ENCODE peak calls at places on chromosomes 16 and 17, in four cellular contexts. G, Z, F and J are unnamed samples.

GRCh38 chr16:2160915-2161551 is 5.5 kb downstream of the TRAF7 start:
- DNase-seq in G (no peak), Z (no peak), F (no peak), J (no peak)

GRCh38 chr17:38922538-38923291 is 2.7 kb upstream of the LASP1NB start:
- DNase-seq in G (no peak), Z (peak), F (peak), J (no peak)

GRCh38 chr17:30992551-30992950 is 21.7 kb downstream of the RNF135 start:
- DNase-seq in G (no peak), Z (no peak), F (no peak), J (no peak)

GRCh38 chr16:28880589-28880915 is 2.3 kb downstream of the ATP2A1 start:
- DNase-seq in G (no peak), Z (no peak), F (no peak), J (no peak)

GRCh38 chr17:73956595-73957465 is 246.6 kb upstream of the RPL38 start:
- DNase-seq in G (peak), Z (peak), F (peak), J (peak)

GRCh38 chr16:48936811-48937210 is 326.8 kb upstream of the N4BP1 start:
- DNase-seq in G (no peak), Z (no peak), F (no peak), J (no peak)

GRCh38 chr17:350706-351435 is 1.7 kb downstream of the RPH3AL start:
- DNase-seq in G (no peak), Z (peak), F (peak), J (no peak)

GRCh38 chr17:2442166-2442565 is 41.3 kb upstream of the MNT start:
- DNase-seq in G (no peak), Z (no peak), F (no peak), J (no peak)

GRCh38 chr17:19727466-19728113 is 11.2 kb upstream of the SLC47A2 start:
- DNase-seq in G (no peak), Z (peak), F (no peak), J (no peak)

GRCh38 chr17:18261146-18261515 is 669 bp downstream of the MIEF2 start:
- DNase-seq in G (no peak), Z (peak), F (peak), J (no peak)

GRCh38 chr17:44655983-44656700 is at the start of gene MEIOC:
- DNase-seq in G (no peak), Z (no peak), F (no peak), J (peak)

GRCh38 chr17:48795444-48796162 is 21.4 kb downstream of the TTLL6 start:
- DNase-seq in G (no peak), Z (no peak), F (no peak), J (no peak)

GRCh38 chr17:27455914-27456680 is at the start of gene KSR1:
- DNase-seq in G (peak), Z (peak), F (peak), J (peak)

GRCh38 chr16:80197790-80198201 is 343.0 kb upstream of the DYNLRB2 start:
- DNase-seq in G (no peak), Z (no peak), F (no peak), J (no peak)

GRCh38 chr17:948284-948852 is 31.2 kb downstream of the NXN start:
- DNase-seq in G (no peak), Z (no peak), F (no peak), J (no peak)

GRCh38 chr16:69745232-69745612 is 9.5 kb downstream of the NOB1 start:
- DNase-seq in G (no peak), Z (no peak), F (no peak), J (no peak)

GRCh38 chr16:1261131-1261917 is 5.5 kb downstream of the TPSD1 start:
- DNase-seq in G (no peak), Z (no peak), F (no peak), J (no peak)

GRCh38 chr16:58094791-58095574 is 34.2 kb downstream of the CFAP20 start:
- DNase-seq in G (no peak), Z (peak), F (no peak), J (no peak)

GRCh38 chr16:70476272-70477020 is 22.1 kb downstream of the FCSK start:
- DNase-seq in G (no peak), Z (no peak), F (no peak), J (no peak)

GRCh38 chr17:45086346-45086745 is 25.2 kb downstream of the NMT1 start:
- DNase-seq in G (no peak), Z (no peak), F (no peak), J (no peak)

GRCh38 chr16:14321542-14321941 is 250.4 kb downstream of the MRTFB start:
- DNase-seq in G (no peak), Z (peak), F (no peak), J (no peak)

GRCh38 chr16:66924527-66925321 is 611 bp downstream of the RRAD start:
- DNase-seq in G (no peak), Z (no peak), F (no peak), J (peak)

GRCh38 chr16:59566446-59566845 is 832.3 kb upstream of the GOT2 start:
- DNase-seq in G (no peak), Z (no peak), F (no peak), J (no peak)

GRCh38 chr17:63376949-63377348 is 69.2 kb downstream of the CYB561 start:
- DNase-seq in G (no peak), Z (no peak), F (no peak), J (no peak)

GRCh38 chr17:51263001-51263400 is 2.7 kb downstream of the UTP18 start:
- DNase-seq in G (no peak), Z (no peak), F (no peak), J (no peak)

GRCh38 chr17:32877164-32877764 is 340 bp upstream of the MYO1D start:
- DNase-seq in G (peak), Z (peak), F (peak), J (peak)

GRCh38 chr17:55660171-55660886 is 62.3 kb downstream of the TMEM100 start:
- DNase-seq in G (no peak), Z (no peak), F (no peak), J (no peak)

GRCh38 chr16:35605921-35606320 is 2146.5 kb downstream of the TP53TG3F start:
- DNase-seq in G (no peak), Z (no peak), F (no peak), J (no peak)

GRCh38 chr17:74822329-74823175 is 37.1 kb downstream of the GRIN2C start:
- DNase-seq in G (no peak), Z (no peak), F (no peak), J (no peak)

DNA sequence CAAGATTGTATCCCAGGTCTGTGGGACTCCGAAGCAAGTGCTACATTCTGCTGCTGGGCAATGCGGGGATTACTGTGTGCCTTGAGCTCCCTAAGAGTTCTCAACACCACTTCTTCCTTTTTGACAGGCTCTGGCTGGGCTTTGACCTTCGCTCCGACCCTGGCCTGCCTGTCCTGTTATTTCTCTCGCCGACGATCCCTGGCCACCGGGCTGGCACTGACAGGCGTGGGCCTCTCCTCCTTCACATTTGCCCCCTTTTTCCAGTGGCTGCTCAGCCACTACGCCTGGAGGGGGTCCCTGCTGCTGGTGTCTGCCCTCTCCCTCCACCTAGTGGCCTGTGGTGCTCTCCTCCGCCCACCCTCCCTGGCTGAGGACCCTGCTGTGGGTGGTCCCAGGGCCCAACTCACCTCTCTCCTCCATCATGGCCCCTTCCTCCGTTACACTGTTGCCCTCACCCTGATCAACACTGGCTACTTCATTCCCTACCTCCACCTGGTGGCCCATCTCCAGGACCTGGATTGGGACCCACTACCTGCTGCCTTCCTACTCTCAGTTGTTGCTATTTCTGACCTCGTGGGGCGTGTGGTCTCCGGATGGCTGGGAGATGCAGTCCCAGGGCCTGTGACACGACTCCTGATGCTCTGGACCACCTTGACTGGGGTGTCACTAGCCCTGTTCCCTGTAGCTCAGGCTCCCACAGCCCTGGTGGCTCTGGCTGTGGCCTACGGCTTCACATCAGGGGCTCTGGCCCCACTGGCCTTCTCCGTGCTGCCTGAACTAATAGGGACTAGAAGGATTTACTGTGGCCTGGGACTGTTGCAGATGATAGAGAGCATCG is 2.4 kb downstream of the SLC16A13 start:
- DNase-seq in G (no peak), Z (no peak), F (no peak), J (no peak)
- TF ChIP-seq CTCF in G (no peak), Z (no peak), F (no peak), J (no peak)

DNA sequence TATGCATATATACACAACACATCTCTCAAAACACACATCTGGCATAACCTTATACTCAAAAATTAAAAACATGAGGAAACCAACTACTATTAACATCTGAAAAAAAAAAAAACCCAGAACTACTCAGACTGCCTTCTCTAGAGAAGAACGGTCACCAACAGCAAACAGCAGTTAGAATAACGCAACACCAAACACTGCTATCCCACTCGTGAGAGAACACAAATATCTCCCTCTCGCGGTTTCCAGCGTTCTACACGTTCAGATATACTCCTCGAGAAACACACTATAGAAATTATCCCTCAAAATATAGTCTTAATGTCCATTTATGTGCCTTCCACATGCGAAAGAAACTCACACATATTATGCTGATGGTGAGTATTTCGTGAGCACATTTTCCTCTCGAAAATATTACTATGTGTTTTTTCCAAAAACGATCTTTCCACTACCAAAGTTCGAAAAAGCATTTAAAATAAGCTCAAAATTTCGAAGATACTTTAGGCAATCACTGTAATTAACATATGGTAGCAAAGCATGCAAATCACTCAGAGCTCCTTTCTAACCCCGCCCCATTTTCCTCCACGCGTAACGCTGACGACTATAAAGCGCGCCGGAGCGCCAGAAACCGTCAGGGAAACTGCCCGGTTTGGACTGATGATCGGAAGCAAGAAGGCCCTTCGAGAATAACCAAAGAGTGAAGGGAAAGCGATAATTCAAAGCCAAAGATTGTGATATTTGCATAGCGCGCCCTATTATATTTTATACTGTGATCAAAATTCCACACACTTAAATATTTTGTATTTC is 60.1 kb downstream of the TEX14 start:
- DNase-seq in G (peak), Z (peak), F (peak), J (peak)
- TF ChIP-seq CTCF in G (no peak), Z (peak), F (no peak), J (peak)

GRCh38 chr16:4136229-4136813 is 20.1 kb upstream of the ADCY9 start:
- DNase-seq in G (no peak), Z (no peak), F (peak), J (peak)
- TF ChIP-seq CTCF in G (no peak), Z (no peak), F (no peak), J (peak)

GRCh38 chr17:82838386-82839063 is 1.3 kb downstream of the ZNF750 start:
- DNase-seq in G (no peak), Z (peak), F (peak), J (no peak)

GRCh38 chr17:82835122-82835521 is 4.7 kb downstream of the ZNF750 start:
- DNase-seq in G (no peak), Z (no peak), F (no peak), J (no peak)

GRCh38 chr17:82837586-82838320 is 2.1 kb downstream of the ZNF750 start:
- DNase-seq in G (no peak), Z (no peak), F (no peak), J (no peak)

GRCh38 chr17:82835766-82836512 is 3.9 kb downstream of the ZNF750 start:
- DNase-seq in G (no peak), Z (no peak), F (no peak), J (no peak)

GRCh38 chr17:82836823-82837357 is 2.9 kb downstream of the ZNF750 start:
- DNase-seq in G (no peak), Z (no peak), F (no peak), J (no peak)
- TF ChIP-seq CTCF in G (no peak), Z (peak), F (no peak), J (no peak)

GRCh38 chr16:71482569-71482968 is 6.6 kb downstream of the ZNF19 start:
- DNase-seq in G (no peak), Z (no peak), F (no peak), J (no peak)

GRCh38 chr16:71484006-71484893 is 4.9 kb downstream of the ZNF19 start:
- DNase-seq in G (peak), Z (peak), F (peak), J (peak)

GRCh38 chr16:71476457-71476856 is 12.7 kb downstream of the ZNF19 start:
- DNase-seq in G (no peak), Z (no peak), F (no peak), J (no peak)

GRCh38 chr16:71474864-71475263 is 12.8 kb upstream of the ZNF23 start:
- DNase-seq in G (no peak), Z (no peak), F (no peak), J (no peak)

DNA sequence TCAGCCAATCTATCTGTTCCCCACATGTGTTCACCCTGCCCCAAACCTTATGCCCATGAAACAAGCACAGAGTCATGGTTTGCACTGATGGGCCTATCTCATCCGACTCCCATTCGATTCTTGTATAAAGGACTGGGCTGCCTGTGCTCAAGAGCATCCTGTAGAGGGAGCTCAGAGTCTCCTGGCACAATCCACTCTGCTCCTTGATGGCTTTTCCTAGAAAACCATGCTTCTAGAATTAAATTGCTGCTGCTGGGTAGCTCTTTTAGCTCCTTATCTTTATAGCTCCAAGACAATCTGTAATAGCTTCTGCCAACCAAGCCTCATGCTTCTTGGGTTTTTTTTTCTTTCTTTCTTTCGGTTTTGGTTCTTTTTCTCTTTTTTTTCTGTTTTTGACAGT is 9.7 kb downstream of the ZNF19 start:
- DNase-seq in G (no peak), Z (peak), F (no peak), J (no peak)
- TF ChIP-seq CTCF in G (no peak), Z (peak), F (no peak), J (peak)

DNA sequence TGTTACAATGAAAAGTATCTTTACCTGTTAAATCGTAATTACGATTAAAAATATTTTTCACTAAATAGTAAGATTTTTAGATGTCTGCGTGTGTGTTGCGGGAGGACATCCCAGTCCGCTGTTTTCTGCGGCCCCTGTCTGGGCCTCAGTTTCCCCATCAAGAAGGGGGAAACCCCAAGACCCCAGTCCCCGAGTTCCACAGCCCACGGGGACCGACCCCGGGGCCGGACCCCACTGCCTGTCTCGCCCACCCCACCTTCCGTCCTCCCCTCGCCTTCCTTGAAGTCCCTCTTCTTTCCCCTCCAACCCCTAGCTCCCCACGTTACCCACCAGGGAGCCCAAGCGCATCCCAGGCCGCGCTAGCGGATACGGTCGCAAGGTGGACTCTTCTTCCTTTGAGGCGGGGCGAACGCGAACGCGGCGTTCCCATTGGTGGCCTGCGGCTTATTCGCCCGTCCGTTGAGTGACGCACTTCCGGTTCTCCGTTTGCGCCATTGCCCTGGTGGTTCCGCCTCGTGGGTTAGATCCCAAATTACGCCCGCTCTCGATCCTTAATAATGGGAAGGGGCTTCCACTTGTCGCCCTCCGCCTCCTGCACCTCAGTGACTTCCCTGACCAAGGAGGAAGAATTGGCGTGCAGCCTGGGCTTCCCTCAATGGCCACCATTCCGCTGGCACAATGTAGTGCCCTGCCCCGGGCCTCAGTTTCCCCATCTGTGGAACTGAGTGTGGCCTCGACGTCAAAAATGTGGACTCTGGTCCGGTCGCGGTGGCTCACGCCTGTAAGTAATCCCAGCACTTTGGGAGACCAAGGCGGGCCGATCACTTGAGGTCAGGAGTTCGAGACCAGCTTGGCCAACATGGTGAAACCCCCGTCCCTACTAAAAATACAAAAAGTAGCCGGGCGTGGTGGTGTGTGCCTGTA is at the start of gene NSMCE1:
- DNase-seq in G (peak), Z (peak), F (peak), J (peak)
- TF ChIP-seq CTCF in G (no peak), Z (peak), F (no peak), J (no peak)